ENCODE peak calls at places on chromosomes 13 and 19, in ten cellular contexts. X is neural crest cell; S is sciatic nerve; J is HEK293T; V is mesenteric fat pad; I is PC-3; P is IMR-90; C is activated T-helper 2 cell treated with anti-CD3 and anti-CD28 coated beads, Interferon-gamma antibody, Interleukin-2, Interleukin-4, amounts not matched to agents 10 μg/mL and 5 μg/mL and 100 μg/mL, durations not matched to agents 14 hours and 24 hours and 36 hours; L is head of caudate nucleus; B is B cell. F is an unnamed sample.

GRCh38 chr13:32391101-32391620 is 36.8 kb downstream of the N4BP2L1 start:
- DNase-seq in V (no peak), P (no peak), S (no peak), X (no peak), C (no peak), J (no peak), B (no peak), L (no peak), I (no peak), F (no peak)

GRCh38 chr13:112073245-112074138 is 6.5 kb downstream of the SOX1 start:
- DNase-seq in X (peak; percentile 61), B (no peak), L (no peak), P (no peak), C (no peak), J (peak; percentile 9), S (no peak), V (no peak), I (no peak), F (no peak)

GRCh38 chr13:108943842-108944241 is 314.4 kb downstream of the MYO16 start:
- DNase-seq in X (no peak), S (no peak), J (no peak), P (no peak), B (no peak), I (no peak), C (no peak), V (no peak), L (no peak), F (no peak)

GRCh38 chr19:22945560-22945959 is 57.4 kb downstream of the ZNF728 start:
- DNase-seq in C (no peak), I (no peak), S (no peak), J (peak; percentile 5), X (no peak), P (peak; percentile 16), V (no peak), L (no peak), B (no peak), F (no peak)

GRCh38 chr19:2494084-2494446 is 18.1 kb downstream of the GADD45B start:
- DNase-seq in C (no peak), J (no peak), L (no peak), B (no peak), I (peak; percentile 38), P (peak; percentile 65), X (no peak), V (no peak), S (no peak), F (peak; percentile 34)

GRCh38 chr19:36041831-36042230 is 9.2 kb upstream of the CLIP3 start:
- DNase-seq in C (no peak), B (no peak), S (no peak), X (no peak), J (no peak), L (no peak), P (peak; percentile 82), I (peak; percentile 9), V (no peak), F (no peak)

GRCh38 chr19:52190679-52191293 is 934 bp downstream of the PPP2R1A start:
- DNase-seq in J (peak; percentile 15), B (no peak), X (peak; percentile 2), S (peak; percentile 62), C (no peak), L (no peak), I (peak; percentile 30), V (no peak), P (peak; percentile 46), F (peak; percentile 40)

GRCh38 chr13:21777166-21777565 is 106.3 kb downstream of the FGF9 start:
- DNase-seq in I (no peak), S (no peak), P (no peak), C (no peak), L (no peak), B (no peak), X (no peak), J (no peak), V (no peak), F (no peak)

GRCh38 chr13:39407138-39407537 is 195.9 kb downstream of the LHFPL6 start:
- DNase-seq in I (no peak), V (no peak), B (no peak), C (no peak), X (no peak), L (no peak), P (no peak), S (no peak), J (no peak), F (no peak)

GRCh38 chr19:43739419-43739818 is 15.3 kb downstream of the SMG9 start:
- DNase-seq in P (no peak), L (no peak), C (no peak), V (no peak), S (no peak), X (no peak), J (no peak), B (no peak), I (no peak), F (no peak)

GRCh38 chr13:105202384-105202783 is 1333.1 kb downstream of the EFNB2 start:
- DNase-seq in C (no peak), I (peak; percentile 43), L (peak; percentile 48), P (peak; percentile 47), X (no peak), B (no peak), V (no peak), S (no peak), J (peak; percentile 7), F (no peak)

GRCh38 chr13:55106509-55106908 is 2034.2 kb upstream of the PRR20A start:
- DNase-seq in C (no peak), X (no peak), P (no peak), L (no peak), V (no peak), J (no peak), I (no peak), B (no peak), S (no peak), F (no peak)

GRCh38 chr19:35104361-35104760 is 11.3 kb upstream of the FXYD3 start:
- DNase-seq in L (no peak), V (no peak), P (no peak), X (no peak), C (no peak), J (no peak), B (no peak), S (no peak), I (no peak), F (no peak)

GRCh38 chr13:76016799-76017198 is 380.7 kb downstream of the LMO7 start:
- DNase-seq in P (peak; percentile 23), X (no peak), S (no peak), J (peak; percentile 68), B (no peak), V (no peak), L (no peak), C (no peak), I (peak; percentile 67), F (no peak)

GRCh38 chr19:21908066-21908465 is 72.1 kb upstream of the ZNF43 start:
- DNase-seq in B (no peak), S (no peak), V (no peak), C (no peak), J (no peak), P (no peak), L (no peak), I (no peak), X (no peak), F (no peak)

GRCh38 chr13:98220188-98220765 is 43.2 kb upstream of the RNF113B start:
- DNase-seq in V (no peak), I (no peak), L (no peak), S (no peak), J (no peak), C (no peak), X (no peak), B (no peak), P (no peak), F (no peak)

GRCh38 chr13:59755647-59756290 is 408.0 kb downstream of the DIAPH3 start:
- DNase-seq in X (no peak), I (peak; percentile 42), C (no peak), L (no peak), B (no peak), V (no peak), J (no peak), P (no peak), S (no peak), F (no peak)

GRCh38 chr13:113863511-113864302 is at the start of gene GAS6:
- DNase-seq in S (peak; percentile 80), P (no peak), J (peak; percentile 22), I (peak; percentile 39), B (peak; percentile 33), L (peak; percentile 62), C (no peak), X (peak; percentile 40), V (peak; percentile 90), F (peak; percentile 89)

GRCh38 chr13:44780586-44781280 is 204.6 kb upstream of the TSC22D1 start:
- DNase-seq in V (no peak), I (no peak), X (no peak), L (no peak), B (no peak), S (no peak), J (no peak), P (no peak), C (no peak), F (no peak)

GRCh38 chr13:44191504-44192171 is 182.0 kb upstream of the SERP2 start:
- DNase-seq in B (peak; percentile 23), V (no peak), I (peak; percentile 41), L (peak; percentile 62), S (no peak), X (peak; percentile 40), C (no peak), J (peak; percentile 82), P (peak; percentile 70), F (no peak)

GRCh38 chr13:40920826-40921225 is 98.3 kb downstream of the ELF1 start:
- DNase-seq in P (peak; percentile 56), I (peak; percentile 19), V (no peak), S (no peak), J (no peak), X (no peak), C (no peak), B (no peak), L (no peak), F (no peak)

GRCh38 chr13:91647361-91647970 is 249.0 kb downstream of the GPC5 start:
- DNase-seq in B (peak; percentile 1), I (peak; percentile 14), L (peak; percentile 3), X (peak; percentile 14), S (no peak), J (peak; percentile 82), V (no peak), P (peak; percentile 12), C (no peak), F (peak; percentile 26)

GRCh38 chr13:90447735-90448103 is 899.8 kb upstream of the MIR17HG start:
- DNase-seq in S (no peak), V (no peak), L (no peak), P (peak; percentile 63), J (no peak), I (peak; percentile 64), X (no peak), C (no peak), B (no peak), F (no peak)

GRCh38 chr13:49298903-49299605 is 51.3 kb downstream of the CDADC1 start:
- DNase-seq in V (no peak), P (no peak), J (no peak), S (peak; percentile 67), L (no peak), I (no peak), X (no peak), B (no peak), C (no peak), F (no peak)